ENCODE peak calls at places on chromosomes 3 and 15, in nine cellular contexts. Q is tibial artery, S is K562, P is HL-60, C is hepatocyte, Y is transverse colon, V is fibroblast of the aortic adventitia, A is A549, K is adrenal gland. B is an unnamed sample.

GRCh38 chr15:45690581-45691260 is 55.9 kb downstream of the SQOR start:
- DNase-seq in S (no peak), C (no peak), Q (no peak), V (peak), P (no peak), K (no peak), Y (no peak), A (no peak), B (no peak)

GRCh38 chr3:126050626-126051025 is 33.3 kb downstream of the SLC41A3 start:
- DNase-seq in S (no peak), C (no peak), K (no peak), A (no peak), P (no peak), V (no peak), Q (no peak), Y (no peak), B (peak)

GRCh38 chr15:68637755-68638405 is 59.1 kb downstream of the CORO2B start:
- DNase-seq in C (no peak), A (no peak), P (no peak), V (peak), K (peak), Y (peak), S (no peak), Q (peak), B (no peak)

GRCh38 chr3:102054543-102054942 is 205.2 kb downstream of the NFKBIZ start:
- DNase-seq in Q (no peak), P (no peak), Y (no peak), S (no peak), A (no peak), C (no peak), K (no peak), V (peak), B (no peak)

GRCh38 chr3:24722106-24722505 is 227.5 kb upstream of the THRB start:
- DNase-seq in V (no peak), P (no peak), C (no peak), Y (no peak), A (no peak), S (no peak), K (peak), Q (no peak), B (no peak)

GRCh38 chr3:28859897-28860296 is 421.0 kb upstream of the RBMS3 start:
- DNase-seq in P (no peak), S (no peak), K (no peak), Y (no peak), V (no peak), A (no peak), C (no peak), Q (no peak), B (no peak)

GRCh38 chr15:77415450-77416448 is 4.2 kb downstream of the PEAK1 start:
- DNase-seq in V (peak), C (no peak), S (no peak), A (no peak), Q (peak), K (peak), P (no peak), Y (no peak), B (no peak)

GRCh38 chr3:81303326-81303725 is 458.1 kb downstream of the GBE1 start:
- DNase-seq in Y (no peak), S (no peak), K (no peak), P (no peak), A (no peak), Q (no peak), V (no peak), C (no peak), B (no peak)

GRCh38 chr3:173939319-173939718 is 541.8 kb downstream of the NLGN1 start:
- DNase-seq in Q (no peak), Y (no peak), V (no peak), A (no peak), S (no peak), P (no peak), C (no peak), K (no peak), B (no peak)

GRCh38 chr3:34947849-34948248 is 691.5 kb upstream of the ARPP21 start:
- DNase-seq in Q (no peak), Y (no peak), K (no peak), V (peak), A (no peak), S (no peak), C (no peak), P (no peak), B (no peak)

GRCh38 chr3:123740391-123740822 is 143.7 kb downstream of the MYLK start:
- DNase-seq in K (no peak), Y (no peak), C (no peak), A (no peak), S (no peak), Q (no peak), P (no peak), V (no peak), B (no peak)

GRCh38 chr3:114584734-114585371 is 291.0 kb downstream of the TIGIT start:
- DNase-seq in P (no peak), A (no peak), Y (no peak), S (no peak), C (no peak), K (no peak), V (peak), Q (no peak), B (no peak)

GRCh38 chr3:100640633-100641032 is 31.2 kb downstream of the ADGRG7 start:
- DNase-seq in A (no peak), Q (no peak), K (no peak), V (no peak), Y (no peak), P (no peak), S (no peak), C (no peak), B (no peak)

GRCh38 chr3:132973441-132973840 is 64.8 kb upstream of the TMEM108 start:
- DNase-seq in Q (no peak), Y (no peak), V (no peak), P (no peak), A (no peak), C (no peak), S (no peak), K (no peak), B (no peak)

GRCh38 chr15:65062061-65062460 is 5.7 kb downstream of the RASL12 start:
- DNase-seq in A (no peak), C (no peak), P (no peak), V (no peak), Y (no peak), S (no peak), Q (peak), K (no peak), B (no peak)
- TF ChIP-seq CTCF in A (no peak), C (no peak), P (no peak), V (no peak), Y (no peak), S (no peak), Q (no peak), K (no peak), B (no peak)

GRCh38 chr3:155491696-155492095 is 198.2 kb upstream of the STRIT1 start:
- DNase-seq in P (no peak), S (no peak), Y (no peak), K (no peak), Q (no peak), V (no peak), A (peak), C (no peak), B (no peak)
- TF ChIP-seq CTCF in P (no peak), S (no peak), Y (no peak), K (no peak), Q (no peak), V (no peak), A (no peak), C (no peak), B (peak)

DNA sequence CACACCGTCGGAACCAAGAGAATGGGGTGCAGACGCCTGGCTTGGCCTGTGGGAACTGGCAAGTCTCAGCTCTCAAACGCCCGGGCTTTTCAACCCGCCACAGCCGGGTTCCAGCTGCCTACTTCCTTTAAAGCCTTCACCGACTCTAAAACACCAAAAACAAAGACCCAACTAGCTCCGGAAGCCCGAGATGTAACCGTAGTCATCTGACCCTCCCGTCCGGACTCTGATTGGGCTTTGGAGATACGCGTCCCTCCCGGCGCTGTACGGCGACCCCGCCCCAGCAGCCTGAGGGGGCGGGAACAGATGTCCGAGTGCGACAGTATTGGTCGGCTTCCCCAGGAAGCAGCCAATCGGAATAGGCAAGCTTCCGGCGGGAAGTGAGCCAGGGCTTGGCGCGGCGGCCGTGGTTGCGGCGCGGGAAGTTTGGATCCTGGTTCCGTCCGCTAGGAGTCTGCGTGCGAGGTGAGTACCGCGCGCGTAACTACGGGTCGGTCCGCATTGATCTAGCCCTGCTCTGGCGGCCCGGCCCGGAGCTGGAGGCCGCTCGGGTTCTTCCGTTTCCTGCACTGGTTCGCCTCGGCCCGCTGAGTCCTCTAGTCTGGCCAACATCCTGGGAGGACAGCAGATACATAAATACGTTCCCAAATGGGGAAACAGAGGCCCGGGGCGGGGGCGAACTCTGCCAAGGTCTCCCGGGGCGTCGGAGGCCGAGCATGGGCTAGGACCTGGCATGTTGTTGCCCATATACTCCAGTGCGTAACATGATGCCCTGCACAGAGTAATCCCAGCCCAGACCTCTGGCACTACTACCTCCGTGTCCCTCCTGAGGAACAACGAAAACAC is at the start of gene BLM:
- DNase-seq in P (peak), Y (peak), C (peak), A (peak), K (peak), S (peak), V (peak), Q (peak), B (peak)
- TF ChIP-seq CTCF in P (no peak), Y (peak), C (no peak), A (no peak), K (peak), S (peak), V (peak), Q (peak), B (peak)

GRCh38 chr15:51971353-51972133 is at the start of gene LEO1:
- DNase-seq in C (peak), Q (peak), S (peak), P (peak), V (peak), Y (peak), K (peak), A (peak), B (peak)
- TF ChIP-seq CTCF in C (peak), Q (peak), S (peak), P (no peak), V (peak), Y (peak), K (peak), A (peak), B (peak)

DNA sequence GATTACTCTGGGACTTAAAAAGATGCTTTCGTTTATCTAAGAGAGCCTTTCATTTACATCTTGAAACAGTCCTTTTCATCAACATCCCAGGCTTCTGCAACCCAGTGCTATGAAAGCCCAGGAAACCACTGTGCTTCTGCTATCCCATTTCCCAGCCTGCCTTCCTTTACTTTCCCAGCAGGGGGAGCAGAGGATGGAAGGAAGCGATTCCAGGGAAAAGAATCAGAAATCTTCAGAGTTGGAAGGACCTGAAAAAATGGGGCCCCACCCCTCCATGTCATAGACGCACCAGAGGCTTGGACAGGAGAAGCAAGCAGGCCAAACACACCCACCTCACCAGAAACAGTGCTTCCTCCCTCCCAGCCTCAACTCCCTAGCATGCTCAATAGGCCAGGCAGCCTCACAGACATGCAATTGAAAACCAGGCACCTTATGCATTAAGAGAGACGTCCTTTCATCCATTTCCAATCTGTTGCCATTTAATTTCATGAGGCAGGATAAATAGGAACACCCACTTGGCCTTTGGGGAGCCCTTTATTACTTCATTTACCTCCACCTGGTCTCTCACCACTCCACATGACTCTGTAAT is 584.1 kb downstream of the NTRK3 start:
- DNase-seq in Y (no peak), K (peak), P (no peak), C (peak), S (peak), V (peak), A (peak), Q (no peak), B (no peak)
- TF ChIP-seq CTCF in Y (peak), K (peak), P (no peak), C (peak), S (peak), V (peak), A (peak), Q (peak), B (peak)